ENCODE peak calls at places on chromosomes 5 and 9, in seven cellular contexts. One of them, this sample, is unnamed.

GRCh38 chr5:164306662-164307061 is 801.2 kb downstream of the MAT2B start:
- DNase-seq in NCI-H1694 treated with DMSO at 0.1 percent for 48 hours: no peak
- DNase-seq in activated T-cell treated with anti-CD3 and anti-CD28 coated beads, Interleukin-2, amount 50 U/mL, for 72 hours: no peak
- DNase-seq in T-helper 2 cell treated with Interferon-gamma antibody and Interleukin-4, amounts not matched to agents 5 μg/mL and 100 μg/mL, for 36 hours: no peak
- DNase-seq in AG08396: no peak
- DNase-seq in midbrain: no peak
- DNase-seq in amniotic stem cell: no peak
- DNase-seq in this sample: no peak

GRCh38 chr5:1564182-1564748 is 40.5 kb upstream of the LPCAT1 start:
- DNase-seq in NCI-H1694 treated with DMSO at 0.1 percent for 48 hours: no peak
- DNase-seq in activated T-cell treated with anti-CD3 and anti-CD28 coated beads, Interleukin-2, amount 50 U/mL, for 72 hours: no peak
- DNase-seq in T-helper 2 cell treated with Interferon-gamma antibody and Interleukin-4, amounts not matched to agents 5 μg/mL and 100 μg/mL, for 36 hours: no peak
- DNase-seq in AG08396: peak
- DNase-seq in midbrain: no peak
- DNase-seq in amniotic stem cell: no peak
- DNase-seq in this sample: no peak

GRCh38 chr9:14030350-14030823 is 283.6 kb downstream of the NFIB start:
- DNase-seq in NCI-H1694 treated with DMSO at 0.1 percent for 48 hours: peak
- DNase-seq in activated T-cell treated with anti-CD3 and anti-CD28 coated beads, Interleukin-2, amount 50 U/mL, for 72 hours: no peak
- DNase-seq in T-helper 2 cell treated with Interferon-gamma antibody and Interleukin-4, amounts not matched to agents 5 μg/mL and 100 μg/mL, for 36 hours: no peak
- DNase-seq in AG08396: peak
- DNase-seq in midbrain: no peak
- DNase-seq in amniotic stem cell: no peak
- DNase-seq in this sample: no peak

GRCh38 chr9:128394404-128395168 is 23.4 kb downstream of the URM1 start:
- DNase-seq in NCI-H1694 treated with DMSO at 0.1 percent for 48 hours: no peak
- DNase-seq in activated T-cell treated with anti-CD3 and anti-CD28 coated beads, Interleukin-2, amount 50 U/mL, for 72 hours: no peak
- DNase-seq in T-helper 2 cell treated with Interferon-gamma antibody and Interleukin-4, amounts not matched to agents 5 μg/mL and 100 μg/mL, for 36 hours: no peak
- DNase-seq in AG08396: no peak
- DNase-seq in midbrain: peak
- DNase-seq in amniotic stem cell: no peak
- DNase-seq in this sample: peak

GRCh38 chr5:87121315-87122170 is 146.1 kb upstream of the RASA1 start:
- DNase-seq in NCI-H1694 treated with DMSO at 0.1 percent for 48 hours: no peak
- DNase-seq in activated T-cell treated with anti-CD3 and anti-CD28 coated beads, Interleukin-2, amount 50 U/mL, for 72 hours: peak
- DNase-seq in T-helper 2 cell treated with Interferon-gamma antibody and Interleukin-4, amounts not matched to agents 5 μg/mL and 100 μg/mL, for 36 hours: peak
- DNase-seq in AG08396: peak
- DNase-seq in midbrain: peak
- DNase-seq in amniotic stem cell: peak
- DNase-seq in this sample: peak

GRCh38 chr9:124442826-124443225 is 7.4 kb upstream of the ADGRD2 start:
- DNase-seq in NCI-H1694 treated with DMSO at 0.1 percent for 48 hours: no peak
- DNase-seq in activated T-cell treated with anti-CD3 and anti-CD28 coated beads, Interleukin-2, amount 50 U/mL, for 72 hours: no peak
- DNase-seq in T-helper 2 cell treated with Interferon-gamma antibody and Interleukin-4, amounts not matched to agents 5 μg/mL and 100 μg/mL, for 36 hours: no peak
- DNase-seq in AG08396: no peak
- DNase-seq in midbrain: no peak
- DNase-seq in amniotic stem cell: no peak
- DNase-seq in this sample: no peak

GRCh38 chr9:137586854-137587253 is 3.5 kb downstream of the ZMYND19 start:
- DNase-seq in NCI-H1694 treated with DMSO at 0.1 percent for 48 hours: no peak
- DNase-seq in activated T-cell treated with anti-CD3 and anti-CD28 coated beads, Interleukin-2, amount 50 U/mL, for 72 hours: no peak
- DNase-seq in T-helper 2 cell treated with Interferon-gamma antibody and Interleukin-4, amounts not matched to agents 5 μg/mL and 100 μg/mL, for 36 hours: no peak
- DNase-seq in AG08396: no peak
- DNase-seq in midbrain: no peak
- DNase-seq in amniotic stem cell: no peak
- DNase-seq in this sample: no peak

GRCh38 chr5:116763987-116764866 is 189.6 kb upstream of the SEMA6A start:
- DNase-seq in NCI-H1694 treated with DMSO at 0.1 percent for 48 hours: no peak
- DNase-seq in activated T-cell treated with anti-CD3 and anti-CD28 coated beads, Interleukin-2, amount 50 U/mL, for 72 hours: no peak
- DNase-seq in T-helper 2 cell treated with Interferon-gamma antibody and Interleukin-4, amounts not matched to agents 5 μg/mL and 100 μg/mL, for 36 hours: no peak
- DNase-seq in AG08396: no peak
- DNase-seq in midbrain: no peak
- DNase-seq in amniotic stem cell: no peak
- DNase-seq in this sample: no peak

GRCh38 chr5:113264061-113264460 is 170.7 kb downstream of the TSSK1B start:
- DNase-seq in NCI-H1694 treated with DMSO at 0.1 percent for 48 hours: no peak
- DNase-seq in activated T-cell treated with anti-CD3 and anti-CD28 coated beads, Interleukin-2, amount 50 U/mL, for 72 hours: no peak
- DNase-seq in T-helper 2 cell treated with Interferon-gamma antibody and Interleukin-4, amounts not matched to agents 5 μg/mL and 100 μg/mL, for 36 hours: no peak
- DNase-seq in AG08396: no peak
- DNase-seq in midbrain: no peak
- DNase-seq in amniotic stem cell: no peak
- DNase-seq in this sample: no peak

GRCh38 chr9:115022760-115023434 is 92.5 kb upstream of the TNFSF8 start:
- DNase-seq in NCI-H1694 treated with DMSO at 0.1 percent for 48 hours: no peak
- DNase-seq in activated T-cell treated with anti-CD3 and anti-CD28 coated beads, Interleukin-2, amount 50 U/mL, for 72 hours: no peak
- DNase-seq in T-helper 2 cell treated with Interferon-gamma antibody and Interleukin-4, amounts not matched to agents 5 μg/mL and 100 μg/mL, for 36 hours: no peak
- DNase-seq in AG08396: peak
- DNase-seq in midbrain: no peak
- DNase-seq in amniotic stem cell: peak
- DNase-seq in this sample: no peak

GRCh38 chr5:149826574-149826973 is 96.5 kb downstream of the PPARGC1B start:
- DNase-seq in NCI-H1694 treated with DMSO at 0.1 percent for 48 hours: no peak
- DNase-seq in activated T-cell treated with anti-CD3 and anti-CD28 coated beads, Interleukin-2, amount 50 U/mL, for 72 hours: no peak
- DNase-seq in T-helper 2 cell treated with Interferon-gamma antibody and Interleukin-4, amounts not matched to agents 5 μg/mL and 100 μg/mL, for 36 hours: no peak
- DNase-seq in AG08396: no peak
- DNase-seq in midbrain: no peak
- DNase-seq in amniotic stem cell: no peak
- DNase-seq in this sample: no peak

GRCh38 chr9:104494808-104495207 is 9.3 kb upstream of the OR13F1 start:
- DNase-seq in NCI-H1694 treated with DMSO at 0.1 percent for 48 hours: peak
- DNase-seq in activated T-cell treated with anti-CD3 and anti-CD28 coated beads, Interleukin-2, amount 50 U/mL, for 72 hours: no peak
- DNase-seq in T-helper 2 cell treated with Interferon-gamma antibody and Interleukin-4, amounts not matched to agents 5 μg/mL and 100 μg/mL, for 36 hours: no peak
- DNase-seq in AG08396: no peak
- DNase-seq in midbrain: no peak
- DNase-seq in amniotic stem cell: no peak
- DNase-seq in this sample: no peak

GRCh38 chr5:74032617-74033016 is 406.6 kb downstream of the ARHGEF28 start:
- DNase-seq in NCI-H1694 treated with DMSO at 0.1 percent for 48 hours: no peak
- DNase-seq in activated T-cell treated with anti-CD3 and anti-CD28 coated beads, Interleukin-2, amount 50 U/mL, for 72 hours: no peak
- DNase-seq in T-helper 2 cell treated with Interferon-gamma antibody and Interleukin-4, amounts not matched to agents 5 μg/mL and 100 μg/mL, for 36 hours: no peak
- DNase-seq in AG08396: no peak
- DNase-seq in midbrain: no peak
- DNase-seq in amniotic stem cell: no peak
- DNase-seq in this sample: no peak

GRCh38 chr9:11204521-11204920 is 591.7 kb upstream of the PTPRD start:
- DNase-seq in NCI-H1694 treated with DMSO at 0.1 percent for 48 hours: no peak
- DNase-seq in activated T-cell treated with anti-CD3 and anti-CD28 coated beads, Interleukin-2, amount 50 U/mL, for 72 hours: no peak
- DNase-seq in T-helper 2 cell treated with Interferon-gamma antibody and Interleukin-4, amounts not matched to agents 5 μg/mL and 100 μg/mL, for 36 hours: no peak
- DNase-seq in AG08396: no peak
- DNase-seq in midbrain: no peak
- DNase-seq in amniotic stem cell: no peak
- DNase-seq in this sample: no peak

GRCh38 chr5:124659798-124660197 is 86.6 kb downstream of the ZNF608 start:
- DNase-seq in NCI-H1694 treated with DMSO at 0.1 percent for 48 hours: peak
- DNase-seq in activated T-cell treated with anti-CD3 and anti-CD28 coated beads, Interleukin-2, amount 50 U/mL, for 72 hours: no peak
- DNase-seq in T-helper 2 cell treated with Interferon-gamma antibody and Interleukin-4, amounts not matched to agents 5 μg/mL and 100 μg/mL, for 36 hours: no peak
- DNase-seq in AG08396: no peak
- DNase-seq in midbrain: no peak
- DNase-seq in amniotic stem cell: no peak
- DNase-seq in this sample: no peak

GRCh38 chr5:32499261-32499660 is 54.7 kb upstream of the ZFR start:
- DNase-seq in NCI-H1694 treated with DMSO at 0.1 percent for 48 hours: no peak
- DNase-seq in activated T-cell treated with anti-CD3 and anti-CD28 coated beads, Interleukin-2, amount 50 U/mL, for 72 hours: peak
- DNase-seq in T-helper 2 cell treated with Interferon-gamma antibody and Interleukin-4, amounts not matched to agents 5 μg/mL and 100 μg/mL, for 36 hours: peak
- DNase-seq in AG08396: no peak
- DNase-seq in midbrain: no peak
- DNase-seq in amniotic stem cell: no peak
- DNase-seq in this sample: no peak

GRCh38 chr5:168425997-168426863 is 60.0 kb upstream of the RARS1 start:
- DNase-seq in NCI-H1694 treated with DMSO at 0.1 percent for 48 hours: no peak
- DNase-seq in activated T-cell treated with anti-CD3 and anti-CD28 coated beads, Interleukin-2, amount 50 U/mL, for 72 hours: no peak
- DNase-seq in T-helper 2 cell treated with Interferon-gamma antibody and Interleukin-4, amounts not matched to agents 5 μg/mL and 100 μg/mL, for 36 hours: no peak
- DNase-seq in AG08396: no peak
- DNase-seq in midbrain: no peak
- DNase-seq in amniotic stem cell: no peak
- DNase-seq in this sample: no peak

GRCh38 chr9:121305269-121305994 is 37.5 kb downstream of the GSN start:
- DNase-seq in NCI-H1694 treated with DMSO at 0.1 percent for 48 hours: no peak
- DNase-seq in activated T-cell treated with anti-CD3 and anti-CD28 coated beads, Interleukin-2, amount 50 U/mL, for 72 hours: no peak
- DNase-seq in T-helper 2 cell treated with Interferon-gamma antibody and Interleukin-4, amounts not matched to agents 5 μg/mL and 100 μg/mL, for 36 hours: no peak
- DNase-seq in AG08396: no peak
- DNase-seq in midbrain: peak
- DNase-seq in amniotic stem cell: no peak
- DNase-seq in this sample: no peak

GRCh38 chr9:76610009-76610352 is 151.0 kb downstream of the GCNT1 start:
- DNase-seq in NCI-H1694 treated with DMSO at 0.1 percent for 48 hours: no peak
- DNase-seq in activated T-cell treated with anti-CD3 and anti-CD28 coated beads, Interleukin-2, amount 50 U/mL, for 72 hours: no peak
- DNase-seq in T-helper 2 cell treated with Interferon-gamma antibody and Interleukin-4, amounts not matched to agents 5 μg/mL and 100 μg/mL, for 36 hours: no peak
- DNase-seq in AG08396: peak
- DNase-seq in midbrain: no peak
- DNase-seq in amniotic stem cell: no peak
- DNase-seq in this sample: peak

GRCh38 chr5:149837680-149838269 is 106.8 kb downstream of the PDE6A start:
- DNase-seq in NCI-H1694 treated with DMSO at 0.1 percent for 48 hours: peak
- DNase-seq in activated T-cell treated with anti-CD3 and anti-CD28 coated beads, Interleukin-2, amount 50 U/mL, for 72 hours: peak
- DNase-seq in T-helper 2 cell treated with Interferon-gamma antibody and Interleukin-4, amounts not matched to agents 5 μg/mL and 100 μg/mL, for 36 hours: no peak
- DNase-seq in AG08396: peak
- DNase-seq in midbrain: peak
- DNase-seq in amniotic stem cell: peak
- DNase-seq in this sample: peak

GRCh38 chr5:111077678-111078077 is 6.2 kb downstream of the TSLP start:
- DNase-seq in NCI-H1694 treated with DMSO at 0.1 percent for 48 hours: no peak
- DNase-seq in activated T-cell treated with anti-CD3 and anti-CD28 coated beads, Interleukin-2, amount 50 U/mL, for 72 hours: no peak
- DNase-seq in T-helper 2 cell treated with Interferon-gamma antibody and Interleukin-4, amounts not matched to agents 5 μg/mL and 100 μg/mL, for 36 hours: no peak
- DNase-seq in AG08396: no peak
- DNase-seq in midbrain: no peak
- DNase-seq in amniotic stem cell: no peak
- DNase-seq in this sample: no peak

GRCh38 chr9:110954822-110955291 is 83.4 kb downstream of the LPAR1 start:
- DNase-seq in NCI-H1694 treated with DMSO at 0.1 percent for 48 hours: no peak
- DNase-seq in activated T-cell treated with anti-CD3 and anti-CD28 coated beads, Interleukin-2, amount 50 U/mL, for 72 hours: no peak
- DNase-seq in T-helper 2 cell treated with Interferon-gamma antibody and Interleukin-4, amounts not matched to agents 5 μg/mL and 100 μg/mL, for 36 hours: no peak
- DNase-seq in AG08396: no peak
- DNase-seq in midbrain: no peak
- DNase-seq in amniotic stem cell: no peak
- DNase-seq in this sample: no peak

GRCh38 chr5:25006734-25007133 is 362.0 kb upstream of the CDH10 start:
- DNase-seq in NCI-H1694 treated with DMSO at 0.1 percent for 48 hours: peak
- DNase-seq in activated T-cell treated with anti-CD3 and anti-CD28 coated beads, Interleukin-2, amount 50 U/mL, for 72 hours: no peak
- DNase-seq in T-helper 2 cell treated with Interferon-gamma antibody and Interleukin-4, amounts not matched to agents 5 μg/mL and 100 μg/mL, for 36 hours: no peak
- DNase-seq in AG08396: no peak
- DNase-seq in midbrain: peak
- DNase-seq in amniotic stem cell: peak
- DNase-seq in this sample: peak

GRCh38 chr5:65299841-65300240 is 181.9 kb downstream of the ADAMTS6 start:
- DNase-seq in NCI-H1694 treated with DMSO at 0.1 percent for 48 hours: no peak
- DNase-seq in activated T-cell treated with anti-CD3 and anti-CD28 coated beads, Interleukin-2, amount 50 U/mL, for 72 hours: no peak
- DNase-seq in T-helper 2 cell treated with Interferon-gamma antibody and Interleukin-4, amounts not matched to agents 5 μg/mL and 100 μg/mL, for 36 hours: no peak
- DNase-seq in AG08396: peak
- DNase-seq in midbrain: no peak
- DNase-seq in amniotic stem cell: peak
- DNase-seq in this sample: no peak